ENCODE peak calls at places on chromosomes 6 and 20, in nine cellular contexts. K is activated T-cell treated with anti-CD3 and anti-CD28 coated beads, Interleukin-2, amount 50 U/mL, for 1 hour; M is T-helper 1 cell; Z is NCI-H2029 treated with DMSO at 0.1 percent for 48 hours; Y is retinal pigment epithelial cell; F is LoVo; S is Right ventricle myocardium inferior; W is T-helper 2 cell; G is AG09309. B is an unnamed sample.

GRCh38 chr6:42898891-42899361 is 16.9 kb upstream of the PTCRA start:
- DNase-seq in K (peak), M (peak), Z (peak), Y (peak), F (peak), S (peak), W (peak), G (no peak), B (peak)

GRCh38 chr20:43767686-43768474 is 41.1 kb upstream of the GTSF1L start:
- DNase-seq in K (no peak), M (no peak), Z (no peak), Y (no peak), F (no peak), S (no peak), W (no peak), G (peak), B (no peak)

GRCh38 chr6:85684125-85684808 is 41.6 kb upstream of the SYNCRIP start:
- DNase-seq in K (no peak), M (no peak), Z (no peak), Y (no peak), F (no peak), S (no peak), W (no peak), G (no peak), B (no peak)

GRCh38 chr6:29809249-29809648 is 18.4 kb upstream of the HLA-G start:
- DNase-seq in K (no peak), M (no peak), Z (no peak), Y (no peak), F (no peak), S (no peak), W (no peak), G (no peak), B (no peak)

GRCh38 chr20:45612314-45612713 is 17.2 kb upstream of the WFDC10A start:
- DNase-seq in K (no peak), M (no peak), Z (no peak), Y (no peak), F (no peak), S (no peak), W (no peak), G (no peak), B (no peak)

GRCh38 chr6:128371113-128371512 is 149.3 kb downstream of the PTPRK start:
- DNase-seq in K (no peak), M (no peak), Z (no peak), Y (no peak), F (no peak), S (no peak), W (no peak), G (no peak), B (no peak)

GRCh38 chr20:60993647-60994046 is 258.4 kb upstream of the CDH4 start:
- DNase-seq in K (no peak), M (no peak), Z (no peak), Y (no peak), F (no peak), S (no peak), W (no peak), G (no peak), B (no peak)

GRCh38 chr6:140039343-140039742 is 664.9 kb upstream of the CITED2 start:
- DNase-seq in K (no peak), M (no peak), Z (no peak), Y (no peak), F (no peak), S (no peak), W (no peak), G (no peak), B (no peak)

GRCh38 chr20:602357-602970 is 7.6 kb downstream of the TCF15 start:
- DNase-seq in K (no peak), M (no peak), Z (no peak), Y (no peak), F (no peak), S (peak), W (no peak), G (no peak), B (no peak)

GRCh38 chr6:4817551-4817950 is 41.3 kb downstream of the CDYL start:
- DNase-seq in K (no peak), M (no peak), Z (no peak), Y (no peak), F (no peak), S (no peak), W (no peak), G (no peak), B (no peak)

B was measured in Caco-2.